ENCODE peak calls at places on chromosomes 3 and 15, in ten cellular contexts. O is GM04504; Z is neural crest cell; Y is NCI-H2081; H is activated T-helper 9 cell treated with anti-CD3 and anti-CD28 coated beads, Interleukin-2, amount 50 U/mL, for 16 hours; B is GM20000; T is nucleus accumbens; G is stimulated activated CD8-positive, alpha-beta memory T cell treated with anti-CD3 and anti-CD28 coated beads, Interleukin-12 subunit alpha, Interleukin-12 subunit beta, amount 100 ng/mL, for 4 hours; M is frontal cortex; W is HCEC 1CT. F is an unnamed sample.

GRCh38 chr3:16124636-16125035 is 49.8 kb upstream of the GALNT15 start:
- DNase-seq in W (peak), B (no peak), H (no peak), O (peak), G (no peak), Z (no peak), M (no peak), Y (no peak), T (no peak), F (no peak)

GRCh38 chr3:101675709-101676218 is 1.2 kb downstream of the ZBTB11 start:
- DNase-seq in Y (no peak), T (no peak), W (no peak), G (no peak), M (no peak), Z (no peak), B (no peak), H (no peak), O (no peak), F (peak)

GRCh38 chr3:133058831-133059230 is 20.6 kb downstream of the TMEM108 start:
- DNase-seq in O (no peak), Y (no peak), W (no peak), G (no peak), Z (no peak), T (no peak), B (no peak), H (no peak), M (no peak), F (no peak)

GRCh38 chr15:101445562-101446526 is 43.7 kb downstream of the PCSK6 start:
- DNase-seq in W (peak), Z (no peak), B (no peak), M (no peak), H (no peak), G (no peak), Y (no peak), T (no peak), O (no peak), F (no peak)

GRCh38 chr3:61236556-61236955 is 14.7 kb downstream of the FHIT start:
- DNase-seq in Y (no peak), W (no peak), G (no peak), B (peak), H (no peak), M (no peak), O (no peak), T (no peak), Z (no peak), F (no peak)

GRCh38 chr3:142359367-142359766 is 88.5 kb downstream of the XRN1 start:
- DNase-seq in B (no peak), T (no peak), O (no peak), Z (no peak), G (no peak), W (no peak), M (no peak), Y (no peak), H (no peak), F (no peak)

GRCh38 chr3:122101646-122102045 is 46.5 kb downstream of the CD86 start:
- DNase-seq in O (peak), Y (peak), G (no peak), T (no peak), W (peak), H (no peak), Z (no peak), B (peak), M (no peak), F (no peak)

GRCh38 chr3:16365454-16366128 is 100.6 kb downstream of the OXNAD1 start:
- DNase-seq in O (no peak), H (no peak), W (no peak), T (no peak), Y (no peak), B (no peak), Z (no peak), G (no peak), M (no peak), F (no peak)

GRCh38 chr15:63250312-63250965 is 27.0 kb upstream of the APH1B start:
- DNase-seq in Z (no peak), M (no peak), G (no peak), B (no peak), Y (no peak), H (no peak), W (peak), O (peak), T (no peak), F (no peak)